ENCODE peak calls at places on chromosome 15, in four cellular contexts. E is PC-3, O is heart right ventricle, C is hepatocyte. G is an unnamed sample. For H3K36me3, the result is how much of the 10 kb centered on the place peaks cover.

GRCh38 chr15:44215594-44215993 is 20.5 kb upstream of the FRMD5 start:
- DNase-seq in E (peak), O (no peak), C (no peak), G (peak)

GRCh38 chr15:42581272-42581730 is 5.9 kb downstream of the STARD9 start:
- DNase-seq in C (peak), O (peak), E (peak), G (peak)

GRCh38 chr15:45326776-45327175 is 51.6 kb downstream of the GATM start:
- DNase-seq in C (no peak), E (no peak), O (no peak), G (no peak)

GRCh38 chr15:77578641-77579372 is 53.9 kb downstream of the LINGO1 start:
- DNase-seq in C (no peak), E (no peak), O (no peak), G (no peak)

GRCh38 chr15:24862726-24863521 is 91.9 kb upstream of the SNRPN start:
- DNase-seq in E (peak), O (no peak), C (no peak), G (peak)

GRCh38 chr15:92667291-92667904 is 11.8 kb upstream of the FAM174B start:
- DNase-seq in C (no peak), O (no peak), E (peak), G (peak)

GRCh38 chr15:41969851-41970431 is 2.4 kb downstream of the EHD4 start:
- DNase-seq in O (no peak), C (no peak), E (peak), G (no peak)

GRCh38 chr15:49900036-49900435 is 219.0 kb downstream of the ATP8B4 start:
- DNase-seq in O (no peak), C (peak), E (no peak), G (peak)

GRCh38 chr15:77782691-77783090 is 150.0 kb upstream of the LINGO1 start:
- DNase-seq in E (no peak), O (no peak), C (no peak), G (no peak)

GRCh38 chr15:41860049-41860828 is 21.6 kb downstream of the PLA2G4B start:
- DNase-seq in O (no peak), C (no peak), E (no peak), G (no peak)

GRCh38 chr15:45378149-45378912 is at the start of gene GATM:
- DNase-seq in O (peak), E (peak), C (peak), G (peak)

GRCh38 chr15:42118650-42119531 is 24.5 kb upstream of the PLA2G4D start:
- DNase-seq in C (peak), O (no peak), E (peak), G (peak)

GRCh38 chr15:66960519-66960918 is 104.9 kb upstream of the SMAD3 start:
- DNase-seq in E (no peak), C (no peak), O (no peak), G (no peak)

GRCh38 chr15:52068004-52068403 is 44.6 kb downstream of the BCL2L10 start:
- DNase-seq in E (no peak), O (no peak), C (no peak), G (no peak)

GRCh38 chr15:68658151-68658550 is 79.4 kb downstream of the CORO2B start:
- DNase-seq in C (no peak), O (no peak), E (no peak), G (no peak)

GRCh38 chr15:73781038-73781925 is 28.1 kb upstream of the INSYN1 start:
- DNase-seq in E (peak), O (no peak), C (no peak), G (peak)

GRCh38 chr15:73985101-73985873 is 6.8 kb downstream of the STOML1 start:
- DNase-seq in E (no peak), C (no peak), O (no peak), G (peak)

GRCh38 chr15:79970921-79971434 is at the start of gene BCL2A1:
- DNase-seq in C (peak), E (peak), O (no peak), G (peak)

GRCh38 chr15:92803852-92804609 is 96.1 kb upstream of the CHD2 start:
- DNase-seq in C (peak), O (peak), E (peak), G (no peak)

GRCh38 chr15:48040166-48040817 is 80.5 kb upstream of the SLC24A5 start:
- DNase-seq in C (peak), O (no peak), E (no peak), G (peak)

GRCh38 chr15:73389539-73389938 is 20.8 kb upstream of the HCN4 start:
- DNase-seq in O (no peak), C (peak), E (no peak), G (peak)

GRCh38 chr15:31347067-31347975 is 20.7 kb downstream of the KLF13 start:
- DNase-seq in E (no peak), O (no peak), C (no peak), G (no peak)

GRCh38 chr15:80785811-80786354 is 6.7 kb downstream of the CEMIP start:
- DNase-seq in O (no peak), E (no peak), C (no peak), G (no peak)

GRCh38 chr15:80958818-80959495 is 30.7 kb downstream of the MESD start:
- DNase-seq in O (no peak), E (no peak), C (no peak), G (no peak)

GRCh38 chr15:101017935-101018849 is 99.0 kb downstream of the LRRK1 start:
- DNase-seq in E (no peak), O (peak), C (no peak), G (peak)

GRCh38 chr15:65512807-65513416 is 4.6 kb downstream of the DPP8 start:
- DNase-seq in E (no peak), O (peak), C (no peak), G (peak)

GRCh38 chr15:79896131-79896633 is 632 bp downstream of the MTHFS start:
- DNase-seq in E (no peak), O (no peak), C (peak), G (no peak)

GRCh38 chr15:30953731-30954378 is 37.6 kb downstream of the MTMR10 start:
- DNase-seq in O (no peak), C (peak), E (peak), G (no peak)

GRCh38 chr15:33963831-33964664 is 4.2 kb upstream of the CHRM5 start:
- DNase-seq in E (peak), O (no peak), C (peak), G (peak)

GRCh38 chr15:74208901-74209559 is 6.4 kb upstream of the STRA6 start:
- DNase-seq in O (no peak), E (peak), C (peak), G (peak)

GRCh38 chr15:65870889-65871533 is 1.7 kb downstream of the RAB11A start:
- DNase-seq in E (peak), O (no peak), C (peak), G (no peak)

GRCh38 chr15:42159381-42160015 is 3.1 kb upstream of the PLA2G4F start:
- DNase-seq in E (no peak), C (no peak), O (peak), G (no peak)

GRCh38 chr15:56987286-56987685 is 68.8 kb downstream of the TCF12 start:
- DNase-seq in O (no peak), C (no peak), E (no peak), G (no peak)

GRCh38 chr15:98914626-98915025 is 93.0 kb downstream of the PGPEP1L start:
- DNase-seq in O (no peak), E (peak), C (no peak), G (peak)

GRCh38 chr15:66115568-66116206 is 137.9 kb downstream of the MEGF11 start:
- DNase-seq in E (no peak), O (no peak), C (peak), G (no peak)

GRCh38 chr15:65077981-65078352 is 1.4 kb downstream of the KBTBD13 start:
- DNase-seq in C (peak), E (no peak), O (peak), G (peak)

GRCh38 chr15:26773485-26773877 is 615 bp upstream of the GABRB3 start:
- DNase-seq in E (no peak), C (peak), O (no peak), G (no peak)

GRCh38 chr15:66911131-66911700 is 154.2 kb upstream of the SMAD3 start:
- DNase-seq in O (no peak), E (no peak), C (no peak), G (no peak)

GRCh38 chr15:51884517-51885236 is 55.2 kb downstream of the TMOD3 start:
- DNase-seq in O (no peak), C (no peak), E (peak), G (no peak)

DNA sequence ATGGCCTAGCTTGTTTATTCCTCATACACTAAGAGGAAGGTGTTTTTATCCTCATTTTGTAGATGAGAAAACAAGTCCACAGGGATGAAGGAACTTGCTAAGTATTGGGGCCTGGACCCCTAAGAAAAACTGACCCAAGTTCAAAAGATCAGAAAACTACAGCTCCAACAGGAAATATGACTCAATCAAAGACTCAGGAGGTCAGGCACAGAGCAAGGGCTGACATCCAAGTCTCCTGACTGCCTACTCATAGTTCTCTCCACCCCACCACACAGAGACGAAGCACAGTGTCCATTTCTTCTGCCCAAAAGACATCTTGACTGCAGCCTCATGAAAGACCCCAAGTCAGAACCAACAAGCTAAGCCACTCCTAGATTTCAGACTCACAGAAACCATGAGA is 26.9 kb upstream of the TPM1 start:
- DNase-seq in C (no peak), E (peak), O (peak), G (peak)
- H3K27ac ChIP-seq in C (peak), E (peak), O (peak), G (no peak)

DNA sequence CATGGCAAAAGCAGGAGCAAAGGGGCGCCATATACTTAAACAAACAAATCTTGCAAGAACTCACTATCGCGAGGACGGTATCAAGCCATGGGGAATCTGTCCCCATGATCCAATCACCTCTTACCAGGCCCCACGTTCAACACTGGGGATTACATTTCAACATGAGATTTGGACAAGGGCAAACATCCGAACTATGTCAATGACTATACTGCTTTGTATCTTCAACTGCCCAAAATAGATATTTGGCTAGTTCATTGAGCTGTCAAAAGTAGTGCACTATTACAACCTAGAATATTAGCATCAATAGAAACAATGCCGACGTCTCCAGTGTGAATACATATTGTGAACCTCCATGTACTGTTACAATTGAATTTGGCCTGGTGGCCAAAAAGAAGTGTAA is 760.4 kb downstream of the MCTP2 start:
- DNase-seq in O (no peak), C (no peak), E (no peak), G (no peak)
- H3K4me3 ChIP-seq in O (no peak), C (no peak), E (no peak), G (no peak)

GRCh38 chr15:89621547-89621946 is 33.7 kb downstream of the KIF7 start:
- DNase-seq in O (no peak), C (no peak), E (no peak), G (no peak)
- H3K36me3 ChIP-seq in O (under half), C (under half), E (half or more), G (under half)

GRCh38 chr15:70834999-70835398 is 19.0 kb downstream of the LARP6 start:
- DNase-seq in E (no peak), O (no peak), C (no peak), G (no peak)
- H3K27ac ChIP-seq in E (peak), O (peak), C (peak), G (no peak)

DNA sequence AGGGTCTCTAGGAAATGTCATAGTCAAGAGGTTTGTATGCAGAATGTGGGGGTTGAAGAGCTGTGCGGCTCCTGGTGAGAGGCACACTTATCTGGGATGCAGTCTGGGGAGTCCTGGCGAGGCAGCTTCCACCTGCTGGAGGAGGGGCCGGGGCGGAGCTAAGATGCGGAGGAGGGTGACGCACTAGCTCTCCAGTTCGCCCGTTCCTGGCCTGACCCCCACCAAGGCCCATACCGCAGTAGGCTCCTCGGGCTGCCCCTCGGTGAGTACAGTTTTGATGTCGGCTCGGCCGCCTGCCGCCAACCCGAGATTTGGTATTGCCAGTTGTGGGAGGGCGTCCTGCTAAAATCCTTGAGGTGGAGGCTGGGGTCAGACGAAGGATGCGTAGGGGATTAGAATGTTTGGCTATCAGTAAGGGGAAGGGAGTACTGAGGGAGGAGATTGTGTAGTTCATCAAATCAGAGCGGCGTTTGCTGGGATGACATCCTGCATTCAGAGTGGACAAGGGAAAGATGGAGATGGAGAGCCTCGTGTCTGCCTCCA is at the start of gene SCG5:
- DNase-seq in C (peak), O (no peak), E (no peak), G (peak)
- H3K4me3 ChIP-seq in C (peak), O (peak), E (no peak), G (peak)

GRCh38 chr15:85704021-85704420 is 90.7 kb downstream of the KLHL25 start:
- DNase-seq in C (no peak), E (no peak), O (no peak), G (no peak)

GRCh38 chr15:85702321-85703230 is 92.1 kb downstream of the KLHL25 start:
- DNase-seq in E (no peak), O (no peak), C (no peak), G (peak)

GRCh38 chr15:85704720-85705119 is 90.0 kb downstream of the KLHL25 start:
- DNase-seq in E (no peak), C (no peak), O (peak), G (peak)

GRCh38 chr15:85700767-85701166 is 94.0 kb downstream of the KLHL25 start:
- DNase-seq in E (no peak), O (no peak), C (no peak), G (no peak)
- H3K36me3 ChIP-seq in E (under half), O (under half), C (under half), G (under half)

DNA sequence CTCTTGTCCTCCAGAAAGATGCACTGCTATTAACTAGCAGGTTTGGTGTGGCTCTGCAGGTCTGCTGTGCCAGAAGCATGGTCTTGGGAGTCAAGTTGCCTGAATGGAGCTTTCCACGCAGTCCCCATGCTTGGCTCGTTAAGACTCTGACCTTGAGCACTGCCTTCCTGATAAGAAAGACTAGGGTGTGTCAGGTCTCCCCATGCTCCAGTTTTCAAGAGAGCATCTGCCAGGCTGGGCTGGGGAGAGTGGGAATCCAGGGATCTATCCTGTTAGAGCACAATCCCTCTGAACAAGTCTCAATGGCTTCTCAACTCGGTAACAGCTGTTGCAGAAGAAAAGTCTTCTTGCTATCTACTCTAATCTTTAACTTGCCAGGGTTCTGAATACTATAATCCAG is 98.2 kb downstream of the TJP1 start:
- DNase-seq in O (no peak), E (no peak), C (no peak), G (no peak)
- H3K27ac ChIP-seq in O (no peak), E (no peak), C (peak), G (peak)

DNA sequence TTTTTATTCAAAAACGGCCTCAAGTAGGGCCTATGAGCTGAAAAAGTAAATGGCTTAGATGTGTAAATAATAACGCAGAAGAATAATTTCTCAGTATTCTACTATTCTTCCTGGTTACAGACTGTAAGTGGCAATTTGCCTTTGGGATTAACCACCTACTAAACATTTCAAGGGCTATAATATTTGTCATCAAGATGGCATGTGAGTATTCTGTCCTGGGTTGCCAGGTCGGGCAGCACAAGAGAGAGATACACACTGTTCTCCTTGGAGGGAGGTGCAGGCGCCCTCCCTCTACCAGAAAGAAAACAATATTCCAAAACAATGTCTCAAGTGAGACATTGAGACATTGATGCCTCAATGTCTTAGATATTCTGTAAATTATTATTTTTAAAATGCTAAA is 278.4 kb downstream of the OCA2 start:
- DNase-seq in E (no peak), O (no peak), C (no peak), G (no peak)
- H3K4me3 ChIP-seq in E (no peak), O (no peak), C (no peak), G (no peak)

GRCh38 chr15:59191855-59192237 is 14.8 kb upstream of the LDHAL6B start:
- DNase-seq in E (peak), O (no peak), C (peak), G (no peak)

GRCh38 chr15:59197459-59197858 is 9.2 kb upstream of the LDHAL6B start:
- DNase-seq in C (no peak), O (no peak), E (no peak), G (no peak)

GRCh38 chr15:59190291-59190690 is 16.4 kb upstream of the LDHAL6B start:
- DNase-seq in C (no peak), O (no peak), E (no peak), G (no peak)

GRCh38 chr15:59199775-59200465 is 6.7 kb upstream of the LDHAL6B start:
- DNase-seq in C (peak), E (peak), O (no peak), G (no peak)

GRCh38 chr15:59194639-59195325 is 11.9 kb upstream of the LDHAL6B start:
- DNase-seq in C (no peak), E (no peak), O (no peak), G (no peak)
- H3K36me3 ChIP-seq in C (under half), E (under half), O (half or more), G (under half)

DNA sequence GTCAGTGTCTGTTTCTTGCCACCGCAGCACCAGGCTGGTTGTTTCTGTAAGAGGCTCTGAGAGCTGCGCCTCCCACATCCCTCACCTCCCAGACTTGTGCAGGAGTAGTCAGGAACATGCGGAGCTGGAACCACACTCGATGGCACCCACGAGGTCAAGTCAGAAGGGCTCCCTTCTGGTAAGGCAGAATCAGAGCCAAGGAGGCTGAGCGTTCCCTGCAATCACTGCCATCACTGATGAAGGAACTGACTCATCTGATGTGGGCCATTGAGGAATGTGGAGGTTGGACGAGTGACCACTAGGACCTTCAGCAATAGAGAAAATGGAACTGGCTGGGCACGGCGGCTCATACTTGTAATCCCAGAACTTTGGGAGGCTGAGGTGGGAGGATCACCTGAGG is 35.7 kb upstream of the BLM start:
- DNase-seq in E (peak), C (no peak), O (no peak), G (no peak)
- H3K27ac ChIP-seq in E (peak), C (no peak), O (peak), G (no peak)

G was measured in cardiac muscle cell.